ENCODE peak calls at places on chromosomes 7 and 10, in ten cellular contexts. Y is fibroblast of pulmonary artery, H is ovary, X is adrenal gland, G is dorsolateral prefrontal cortex, S is glutamatergic neuron, W is AG09319, L is B cell, E is RWPE2, M is GM13976. K is an unnamed sample.

GRCh38 chr7:17275749-17276671 is 22.4 kb upstream of the AHR start:
- DNase-seq in Y (peak; percentile 96), H (no peak), X (no peak), G (no peak), S (no peak), W (peak; percentile 81), L (no peak), E (no peak), M (no peak), K (no peak)

GRCh38 chr10:104072786-104073185 is 12.9 kb downstream of the COL17A1 start:
- DNase-seq in Y (no peak), H (no peak), X (no peak), G (no peak), S (no peak), W (no peak), L (no peak), E (no peak), M (no peak), K (no peak)

GRCh38 chr10:79184141-79184625 is 115.4 kb downstream of the ZMIZ1 start:
- DNase-seq in Y (peak; percentile 74), H (peak; percentile 42), X (no peak), G (no peak), S (no peak), W (no peak), L (no peak), E (no peak), M (no peak), K (no peak)

GRCh38 chr10:33129181-33129928 is 171.3 kb upstream of the ITGB1 start:
- DNase-seq in Y (peak; percentile 69), H (no peak), X (no peak), G (no peak), S (no peak), W (peak; percentile 93), L (no peak), E (peak; percentile 66), M (no peak), K (no peak)

GRCh38 chr10:127872011-127872741 is 20.6 kb downstream of the CLRN3 start:
- DNase-seq in Y (peak; percentile 75), H (peak; percentile 76), X (no peak), G (peak; percentile 65), S (no peak), W (no peak), L (no peak), E (no peak), M (no peak), K (no peak)

GRCh38 chr7:101410743-101411476 is 48.2 kb downstream of the COL26A1 start:
- DNase-seq in Y (peak; percentile 18), H (no peak), X (peak; percentile 36), G (no peak), S (peak; percentile 79), W (no peak), L (peak; percentile 49), E (no peak), M (peak; percentile 83), K (peak; percentile 88)

GRCh38 chr7:126398285-126398684 is 854.5 kb downstream of the GRM8 start:
- DNase-seq in Y (no peak), H (no peak), X (no peak), G (no peak), S (no peak), W (no peak), L (no peak), E (no peak), M (no peak), K (no peak)

GRCh38 chr10:89480047-89480446 is 55.3 kb downstream of the SLC16A12 start:
- DNase-seq in Y (peak; percentile 57), H (no peak), X (no peak), G (no peak), S (no peak), W (no peak), L (no peak), E (no peak), M (no peak), K (no peak)

GRCh38 chr7:108347616-108348015 is 108.6 kb downstream of the NRCAM start:
- DNase-seq in Y (peak; percentile 79), H (no peak), X (peak; percentile 36), G (no peak), S (no peak), W (no peak), L (no peak), E (no peak), M (no peak), K (no peak)

GRCh38 chr10:97633921-97634320 is 621 bp upstream of the MORN4 start:
- DNase-seq in Y (peak; percentile 18), H (no peak), X (no peak), G (no peak), S (no peak), W (no peak), L (no peak), E (no peak), M (no peak), K (peak; percentile 3)

GRCh38 chr7:130353196-130353595 is 8.6 kb downstream of the CPA5 start:
- DNase-seq in Y (no peak), H (no peak), X (no peak), G (no peak), S (no peak), W (no peak), L (no peak), E (no peak), M (no peak), K (no peak)

GRCh38 chr10:34288634-34289033 is 526.5 kb downstream of the PARD3 start:
- DNase-seq in Y (peak; percentile 42), H (no peak), X (no peak), G (no peak), S (no peak), W (no peak), L (no peak), E (no peak), M (no peak), K (no peak)
- TF ChIP-seq CTCF in Y (no peak), H (no peak), X (no peak), G (no peak), S (no peak), W (no peak), L (no peak), E (peak; percentile 14), M (no peak), K (no peak)

DNA sequence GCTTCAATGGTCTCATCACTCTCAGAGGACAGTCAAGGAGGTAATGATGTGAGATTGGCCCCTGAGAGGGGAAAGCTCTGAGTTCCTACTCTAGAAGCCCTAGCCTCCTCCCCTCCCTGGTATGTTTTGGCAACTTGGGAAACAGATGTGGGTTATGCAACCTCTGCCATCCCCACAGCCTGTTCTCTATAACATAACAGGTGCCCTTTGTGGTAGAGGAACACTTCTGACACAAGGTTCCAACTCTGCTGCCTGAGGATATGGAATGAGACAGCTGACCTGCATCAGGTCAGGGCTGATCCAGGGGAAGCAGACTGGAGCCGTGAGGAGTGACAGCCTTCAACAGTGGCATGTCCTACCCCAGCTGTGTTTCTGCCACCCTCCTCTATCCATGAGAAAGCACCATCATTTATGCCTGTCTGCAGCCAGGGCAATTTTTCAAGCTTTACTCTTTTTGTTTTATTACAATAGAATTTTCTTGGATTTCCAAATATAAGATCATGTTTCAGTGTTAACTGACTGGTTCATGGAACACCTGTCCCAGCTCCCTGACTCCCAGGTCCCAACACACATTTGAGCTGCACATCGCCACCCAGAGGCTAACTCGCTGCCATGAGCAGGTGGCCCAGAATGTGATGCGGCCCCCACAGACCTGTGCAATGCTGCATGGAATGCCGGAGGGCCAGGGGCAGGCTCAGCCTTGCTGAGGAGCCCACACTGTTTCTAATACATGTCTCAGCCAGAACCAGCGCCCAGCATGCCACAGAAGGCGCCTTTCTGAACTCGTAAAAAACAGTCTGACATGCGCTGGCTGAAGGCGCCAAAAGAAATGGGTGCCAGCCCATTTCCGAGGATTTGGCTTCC is 124.7 kb upstream of the CHST15 start:
- DNase-seq in Y (no peak), H (no peak), X (no peak), G (no peak), S (no peak), W (no peak), L (no peak), E (no peak), M (no peak), K (no peak)
- TF ChIP-seq CTCF in Y (no peak), H (no peak), X (no peak), G (no peak), S (no peak), W (no peak), L (no peak), E (no peak), M (no peak), K (no peak)

GRCh38 chr10:70399177-70399576 is 4.8 kb upstream of the EIF4EBP2 start:
- DNase-seq in Y (no peak), H (no peak), X (no peak), G (no peak), S (no peak), W (no peak), L (no peak), E (no peak), M (no peak), K (no peak)

GRCh38 chr10:70391654-70392053 is 9.2 kb upstream of the LRRC20 start:
- DNase-seq in Y (no peak), H (no peak), X (no peak), G (no peak), S (no peak), W (no peak), L (no peak), E (no peak), M (no peak), K (no peak)

GRCh38 chr10:70396140-70396539 is 7.8 kb upstream of the EIF4EBP2 start:
- DNase-seq in Y (no peak), H (no peak), X (no peak), G (no peak), S (no peak), W (no peak), L (no peak), E (no peak), M (no peak), K (no peak)
- TF ChIP-seq CTCF in Y (no peak), H (no peak), X (no peak), G (no peak), S (no peak), W (no peak), L (no peak), E (no peak), M (no peak), K (no peak)

GRCh38 chr10:113001599-113002448 is 51.8 kb downstream of the TCF7L2 start:
- DNase-seq in Y (no peak), H (no peak), X (no peak), G (no peak), S (no peak), W (no peak), L (no peak), E (no peak), M (no peak), K (no peak)

GRCh38 chr10:112999102-112999501 is 49.1 kb downstream of the TCF7L2 start:
- DNase-seq in Y (no peak), H (no peak), X (no peak), G (no peak), S (no peak), W (no peak), L (no peak), E (no peak), M (no peak), K (no peak)

GRCh38 chr10:113000454-113000853 is 50.4 kb downstream of the TCF7L2 start:
- DNase-seq in Y (no peak), H (no peak), X (no peak), G (no peak), S (no peak), W (no peak), L (no peak), E (no peak), M (no peak), K (no peak)

GRCh38 chr10:113002449-113002777 is 52.4 kb downstream of the TCF7L2 start:
- DNase-seq in Y (no peak), H (no peak), X (no peak), G (no peak), S (no peak), W (no peak), L (no peak), E (no peak), M (no peak), K (no peak)

GRCh38 chr10:113000876-113001598 is 51.0 kb downstream of the TCF7L2 start:
- DNase-seq in Y (no peak), H (no peak), X (no peak), G (no peak), S (no peak), W (no peak), L (no peak), E (no peak), M (no peak), K (no peak)
- TF ChIP-seq CTCF in Y (no peak), H (no peak), X (peak; percentile 56), G (no peak), S (no peak), W (no peak), L (no peak), E (no peak), M (no peak), K (no peak)